ENCODE peak calls at places on chromosome 9, in nine cellular contexts. M is smooth muscle cell of the brain vasculature; C is NCI-H774; L is skeletal muscle cell; E is activated T-helper 1 cell treated with Interleukin-2 at 50 U/mL for 16 hours; H is cerebellum; K is stimulated activated CD8-positive, alpha-beta memory T cell treated with anti-CD3 and anti-CD28 coated beads, Interleukin-2, amount 100 ng/mL, for 48 hours; V is GM03348; O is stimulated activated CD4-positive, alpha-beta T cell treated with anti-CD3 and anti-CD28 coated beads, Interleukin-1b, Interleukin-23, amount 100 ng/mL, for 24 hours. F is an unnamed sample.

GRCh38 chr9:36893148-36893547 is 140.9 kb downstream of the PAX5 start:
- DNase-seq in V (no peak), K (no peak), E (no peak), C (no peak), H (peak; percentile 33), M (no peak), L (no peak), O (no peak), F (no peak)

GRCh38 chr9:134059188-134059641 is 8.6 kb downstream of the BRD3 start:
- DNase-seq in O (no peak), L (no peak), E (no peak), V (no peak), K (no peak), C (no peak), H (no peak), M (no peak), F (no peak)

GRCh38 chr9:107358867-107359440 is 75.9 kb downstream of the RAD23B start:
- DNase-seq in M (no peak), O (no peak), C (peak; percentile 87), V (no peak), E (no peak), H (no peak), K (no peak), L (no peak), F (no peak)

GRCh38 chr9:18353473-18353872 is 120.5 kb upstream of the ADAMTSL1 start:
- DNase-seq in E (no peak), O (no peak), M (no peak), C (no peak), H (no peak), L (no peak), K (no peak), V (no peak), F (no peak)

GRCh38 chr9:108412755-108413154 is 443.0 kb downstream of the ACTL7B start:
- DNase-seq in H (no peak), O (no peak), V (no peak), C (no peak), L (no peak), K (no peak), M (no peak), E (no peak), F (no peak)

GRCh38 chr9:112884086-112884485 is 6.6 kb downstream of the SLC46A2 start:
- DNase-seq in O (no peak), V (peak; percentile 57), M (no peak), H (no peak), C (no peak), E (no peak), L (no peak), K (no peak), F (no peak)

GRCh38 chr9:127165096-127165495 is 42.7 kb upstream of the ANGPTL2 start:
- DNase-seq in V (no peak), C (no peak), E (no peak), O (no peak), L (no peak), K (no peak), M (no peak), H (no peak), F (no peak)

GRCh38 chr9:134455951-134456739 is 129.9 kb downstream of the RXRA start:
- DNase-seq in E (peak; percentile 57), C (no peak), M (peak; percentile 92), H (no peak), L (peak; percentile 93), K (peak; percentile 59), V (peak; percentile 94), O (peak; percentile 61), F (peak; percentile 97)

GRCh38 chr9:98345011-98345410 is 89.6 kb upstream of the TBC1D2 start:
- DNase-seq in E (no peak), V (no peak), O (no peak), M (no peak), L (no peak), C (no peak), H (no peak), K (no peak), F (no peak)

GRCh38 chr9:135081731-135082130 is 5.7 kb upstream of the OLFM1 start:
- DNase-seq in C (no peak), H (no peak), O (no peak), K (no peak), V (no peak), L (no peak), E (no peak), M (no peak), F (no peak)

GRCh38 chr9:34413229-34413852 is 36.6 kb upstream of the MYORG start:
- DNase-seq in O (no peak), C (no peak), V (peak; percentile 59), M (no peak), L (no peak), K (peak; percentile 5), E (no peak), H (no peak), F (no peak)

GRCh38 chr9:107504585-107505455 is 15.3 kb upstream of the KLF4 start:
- DNase-seq in K (no peak), M (peak; percentile 56), L (peak; percentile 81), H (no peak), V (peak; percentile 76), C (peak; percentile 45), O (no peak), E (no peak), F (peak; percentile 69)

GRCh38 chr9:126283799-126284465 is 42.7 kb upstream of the MVB12B start:
- DNase-seq in M (no peak), K (no peak), V (no peak), H (no peak), O (no peak), L (no peak), C (no peak), E (no peak), F (no peak)

GRCh38 chr9:90322296-90322695 is 320.3 kb downstream of the DIRAS2 start:
- DNase-seq in V (peak; percentile 15), E (no peak), L (no peak), H (no peak), O (no peak), K (no peak), M (no peak), C (no peak), F (no peak)

GRCh38 chr9:32500768-32501167 is 25.2 kb downstream of the RIGI start:
- DNase-seq in M (no peak), H (no peak), O (no peak), C (no peak), V (peak; percentile 10), E (no peak), L (no peak), K (no peak), F (no peak)

GRCh38 chr9:70413798-70414775 is at the start of gene KLF9:
- DNase-seq in H (peak; percentile 92), K (peak; percentile 82), M (peak; percentile 93), O (peak; percentile 78), E (peak; percentile 84), L (peak; percentile 97), C (peak; percentile 85), V (peak; percentile 91), F (peak; percentile 86)

GRCh38 chr9:137423810-137424291 is 658 bp downstream of the NOXA1 start:
- DNase-seq in C (no peak), O (no peak), E (no peak), K (no peak), L (no peak), H (no peak), V (no peak), M (no peak), F (no peak)

GRCh38 chr9:118991366-118992285 is 377.6 kb downstream of the BRINP1 start:
- DNase-seq in E (no peak), V (no peak), K (no peak), L (no peak), O (no peak), M (no peak), H (no peak), C (no peak), F (no peak)

GRCh38 chr9:134559013-134559412 is 82.6 kb upstream of the COL5A1 start:
- DNase-seq in V (no peak), C (no peak), L (no peak), K (no peak), E (no peak), M (no peak), H (no peak), O (no peak), F (no peak)

GRCh38 chr9:34374905-34375552 is 1.7 kb downstream of the MYORG start:
- DNase-seq in E (no peak), M (no peak), V (no peak), K (no peak), H (no peak), C (no peak), O (no peak), L (no peak), F (no peak)

GRCh38 chr9:73116030-73116429 is 35.6 kb upstream of the ANXA1 start:
- DNase-seq in C (no peak), E (no peak), M (no peak), O (no peak), H (no peak), L (peak; percentile 31), K (no peak), V (peak; percentile 39), F (no peak)

GRCh38 chr9:71608021-71608420 is 160.3 kb downstream of the CEMIP2 start:
- DNase-seq in O (no peak), L (no peak), M (no peak), C (no peak), K (no peak), H (no peak), V (no peak), E (no peak), F (no peak)